ENCODE peak calls at places on chromosomes 11 and 22, in five cellular contexts. U is fibroblast of mammary gland, W is osteoblast, I is germinal center, L is AG04450. C is an unnamed sample.

GRCh38 chr11:73325036-73325981 is 17.2 kb downstream of the ARHGEF17 start:
- DNase-seq in U (no peak), W (peak), I (peak), L (no peak), C (no peak)

GRCh38 chr11:101127699-101128570 is 1.7 kb downstream of the PGR start:
- DNase-seq in U (no peak), W (peak), I (peak), L (no peak), C (no peak)

GRCh38 chr11:13258855-13259254 is 18.7 kb upstream of the BMAL1 start:
- DNase-seq in U (no peak), W (no peak), I (no peak), L (no peak), C (no peak)

GRCh38 chr11:109612481-109612880 is 190.5 kb downstream of the C11orf87 start:
- DNase-seq in U (peak), W (no peak), I (no peak), L (no peak), C (no peak)

GRCh38 chr11:84947970-84948600 is 679.1 kb downstream of the DLG2 start:
- DNase-seq in U (peak), W (peak), I (no peak), L (no peak), C (peak)

GRCh38 chr11:45285931-45286632 is at the start of gene SYT13:
- DNase-seq in U (no peak), W (peak), I (no peak), L (no peak), C (no peak)

GRCh38 chr22:49600452-49600847 is 227.2 kb downstream of the BRD1 start:
- DNase-seq in U (no peak), W (peak), I (no peak), L (no peak), C (no peak)

GRCh38 chr22:30235687-30236170 is 10.8 kb downstream of the LIF start:
- DNase-seq in U (no peak), W (peak), I (no peak), L (peak), C (peak)

GRCh38 chr11:44116433-44116832 is 21.0 kb downstream of the EXT2 start:
- DNase-seq in U (no peak), W (no peak), I (no peak), L (no peak), C (no peak)

GRCh38 chr11:128941573-128942271 is 949 bp downstream of the TP53AIP1 start:
- DNase-seq in U (no peak), W (no peak), I (no peak), L (no peak), C (no peak)

GRCh38 chr11:66015094-66015881 is 3.5 kb downstream of the CST6 start:
- DNase-seq in U (no peak), W (peak), I (no peak), L (no peak), C (peak)

GRCh38 chr11:19853901-19854300 is 141.3 kb downstream of the NAV2 start:
- DNase-seq in U (no peak), W (no peak), I (no peak), L (peak), C (no peak)

GRCh38 chr11:59802639-59803176 is 7.9 kb downstream of the MRPL16 start:
- DNase-seq in U (peak), W (no peak), I (peak), L (no peak), C (peak)

GRCh38 chr11:35412285-35412684 is 7.1 kb downstream of the SLC1A2 start:
- DNase-seq in U (peak), W (peak), I (no peak), L (no peak), C (no peak)

GRCh38 chr11:12674936-12675696 is 895 bp downstream of the TEAD1 start:
- DNase-seq in U (no peak), W (peak), I (no peak), L (no peak), C (no peak)

GRCh38 chr11:2911088-2912037 is 17.9 kb downstream of the PHLDA2 start:
- DNase-seq in U (no peak), W (no peak), I (no peak), L (no peak), C (no peak)

GRCh38 chr11:69234171-69234570 is 59.8 kb upstream of the MYEOV start:
- DNase-seq in U (no peak), W (no peak), I (no peak), L (no peak), C (no peak)

GRCh38 chr22:44133901-44134511 is 46.7 kb upstream of the PARVG start:
- DNase-seq in U (no peak), W (peak), I (no peak), L (no peak), C (peak)

GRCh38 chr11:41377709-41378394 is 81.6 kb downstream of the LRRC4C start:
- DNase-seq in U (no peak), W (no peak), I (no peak), L (no peak), C (no peak)

GRCh38 chr11:13923182-13923581 is 39.3 kb upstream of the SPON1 start:
- DNase-seq in U (no peak), W (no peak), I (no peak), L (no peak), C (no peak)

GRCh38 chr11:65180877-65181568 is 705 bp upstream of the CAPN1 start:
- DNase-seq in U (peak), W (peak), I (peak), L (peak), C (peak)

C was measured in iris pigment epithelial cell.